ENCODE peak calls at places on chromosomes 6 and 20, in seven cellular contexts. Y, G, S, T, Q, W and D are unnamed samples.

GRCh38 chr20:60046860-60047259 is 88.6 kb downstream of the CDH26 start:
- DNase-seq in Y (no peak), G (no peak), S (no peak), T (no peak), Q (no peak), W (no peak), D (no peak)

GRCh38 chr6:53483423-53484353 is 61.2 kb downstream of the GCLC start:
- DNase-seq in Y (peak; percentile 31), G (no peak), S (peak; percentile 87), T (no peak), Q (no peak), W (no peak), D (peak; percentile 39)

GRCh38 chr6:41940759-41941279 is 789 bp downstream of the CCND3 start:
- DNase-seq in Y (peak; percentile 39), G (no peak), S (peak; percentile 62), T (peak; percentile 62), Q (peak; percentile 54), W (peak; percentile 44), D (peak; percentile 60)

GRCh38 chr6:114810468-114810867 is 467.6 kb upstream of the HS3ST5 start:
- DNase-seq in Y (no peak), G (no peak), S (no peak), T (no peak), Q (no peak), W (no peak), D (no peak)

GRCh38 chr6:27076116-27076515 is 171.4 kb upstream of the PRSS16 start:
- DNase-seq in Y (no peak), G (no peak), S (no peak), T (no peak), Q (no peak), W (no peak), D (no peak)

GRCh38 chr6:5995705-5996686 is 10.7 kb downstream of the NRN1 start:
- DNase-seq in Y (peak; percentile 65), G (no peak), S (peak; percentile 70), T (peak; percentile 40), Q (peak; percentile 54), W (no peak), D (peak; percentile 33)

GRCh38 chr6:132675002-132675401 is 16.0 kb upstream of the TAAR1 start:
- DNase-seq in Y (no peak), G (no peak), S (no peak), T (no peak), Q (no peak), W (no peak), D (no peak)

GRCh38 chr6:113137411-113137810 is 719.7 kb upstream of the MARCKS start:
- DNase-seq in Y (peak; percentile 15), G (no peak), S (peak; percentile 44), T (no peak), Q (no peak), W (no peak), D (peak; percentile 64)

GRCh38 chr6:15937582-15937981 is 191.3 kb upstream of the MYLIP start:
- DNase-seq in Y (no peak), G (no peak), S (no peak), T (no peak), Q (no peak), W (no peak), D (no peak)

GRCh38 chr6:142756215-142756630 is 188.8 kb downstream of the HIVEP2 start:
- DNase-seq in Y (no peak), G (peak; percentile 62), S (no peak), T (peak; percentile 38), Q (no peak), W (no peak), D (no peak)

GRCh38 chr20:51862796-51863195 is 60.5 kb upstream of the SALL4 start:
- DNase-seq in Y (no peak), G (no peak), S (no peak), T (no peak), Q (no peak), W (no peak), D (no peak)

GRCh38 chr20:48783533-48784272 is 44.1 kb downstream of the PREX1 start:
- DNase-seq in Y (no peak), G (no peak), S (no peak), T (no peak), Q (no peak), W (no peak), D (no peak)

GRCh38 chr6:140566706-140567330 is 1192.4 kb upstream of the CITED2 start:
- DNase-seq in Y (no peak), G (no peak), S (no peak), T (no peak), Q (no peak), W (no peak), D (no peak)

GRCh38 chr20:42406826-42407225 is 782.9 kb downstream of the PTPRT start:
- DNase-seq in Y (no peak), G (no peak), S (no peak), T (no peak), Q (no peak), W (no peak), D (no peak)

GRCh38 chr6:69795469-69796080 is 1.2 kb downstream of the LMBRD1 start:
- DNase-seq in Y (no peak), G (no peak), S (no peak), T (no peak), Q (no peak), W (no peak), D (no peak)
- TF ChIP-seq CTCF in Y (no peak), G (no peak), S (no peak), T (no peak), Q (no peak), W (no peak), D (no peak)

GRCh38 chr20:47413189-47413588 is 56.7 kb upstream of the ZMYND8 start:
- DNase-seq in Y (no peak), G (no peak), S (no peak), T (no peak), Q (no peak), W (no peak), D (no peak)

GRCh38 chr20:47421076-47421475 is 64.6 kb upstream of the ZMYND8 start:
- DNase-seq in Y (no peak), G (no peak), S (no peak), T (no peak), Q (no peak), W (no peak), D (no peak)

GRCh38 chr20:47419953-47420352 is 63.5 kb upstream of the ZMYND8 start:
- DNase-seq in Y (no peak), G (no peak), S (no peak), T (no peak), Q (no peak), W (no peak), D (no peak)

GRCh38 chr20:47418061-47418616 is 61.6 kb upstream of the ZMYND8 start:
- DNase-seq in Y (no peak), G (no peak), S (no peak), T (no peak), Q (no peak), W (no peak), D (no peak)

DNA sequence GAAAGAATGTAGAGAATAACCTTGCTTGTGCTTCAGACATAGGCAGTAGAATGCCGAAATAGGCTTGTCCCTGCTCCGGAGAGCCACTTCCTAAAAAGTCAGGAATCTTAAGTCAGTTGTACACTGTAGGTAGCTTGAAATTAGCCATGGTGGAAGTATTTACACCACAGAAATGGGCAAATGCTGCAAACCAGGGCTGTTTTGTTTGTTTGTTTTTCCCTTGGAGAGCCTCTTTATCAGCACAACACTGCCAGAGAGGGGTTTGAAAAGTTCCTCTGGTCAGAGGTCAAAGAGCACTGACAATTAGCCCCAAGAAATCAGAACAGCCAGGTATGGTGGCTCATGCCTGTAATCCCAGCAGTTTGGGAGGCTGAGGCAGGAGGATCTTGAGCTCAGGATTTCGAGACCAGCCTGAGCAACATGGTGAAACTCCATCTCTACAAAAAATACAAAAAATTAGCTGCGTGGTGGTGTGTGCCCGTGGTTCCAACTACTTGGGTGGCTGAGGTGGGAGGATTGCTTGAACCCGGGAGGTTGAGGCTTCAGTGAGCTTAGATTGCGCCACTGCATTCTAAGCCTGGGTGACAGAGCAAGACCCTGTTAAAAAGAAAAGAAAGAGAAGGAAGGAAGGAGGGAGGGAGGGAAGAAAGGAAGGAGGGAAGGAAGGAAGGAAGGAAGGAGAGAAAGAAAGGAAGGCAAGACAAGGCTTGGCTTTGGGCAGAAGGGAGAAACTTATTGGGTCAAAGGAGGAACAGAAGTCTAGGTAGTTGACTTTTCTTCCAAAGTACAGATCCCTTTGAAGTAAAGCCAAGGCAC is 61.0 kb upstream of the ZMYND8 start:
- DNase-seq in Y (no peak), G (no peak), S (no peak), T (no peak), Q (no peak), W (no peak), D (no peak)
- TF ChIP-seq POLR2A in Y (no peak), G (no peak), S (no peak), T (no peak), Q (no peak), W (no peak), D (no peak)

GRCh38 chr6:135743476-135743875 is 108.0 kb upstream of the PDE7B start:
- DNase-seq in Y (no peak), G (no peak), S (no peak), T (no peak), Q (no peak), W (no peak), D (no peak)
- TF ChIP-seq CTCF in Y (no peak), G (peak; percentile 58), S (no peak), T (no peak), Q (no peak), W (no peak), D (no peak)

GRCh38 chr6:96837138-96837971 is at the start of gene GPR63:
- DNase-seq in Y (peak; percentile 56), G (peak; percentile 69), S (peak; percentile 61), T (peak; percentile 77), Q (peak; percentile 82), W (peak; percentile 68), D (peak; percentile 73)
- TF ChIP-seq POLR2A in Y (no peak), G (peak; percentile 83), S (peak; percentile 19), T (peak; percentile 35), Q (peak; percentile 19), W (no peak), D (peak; percentile 67)

DNA sequence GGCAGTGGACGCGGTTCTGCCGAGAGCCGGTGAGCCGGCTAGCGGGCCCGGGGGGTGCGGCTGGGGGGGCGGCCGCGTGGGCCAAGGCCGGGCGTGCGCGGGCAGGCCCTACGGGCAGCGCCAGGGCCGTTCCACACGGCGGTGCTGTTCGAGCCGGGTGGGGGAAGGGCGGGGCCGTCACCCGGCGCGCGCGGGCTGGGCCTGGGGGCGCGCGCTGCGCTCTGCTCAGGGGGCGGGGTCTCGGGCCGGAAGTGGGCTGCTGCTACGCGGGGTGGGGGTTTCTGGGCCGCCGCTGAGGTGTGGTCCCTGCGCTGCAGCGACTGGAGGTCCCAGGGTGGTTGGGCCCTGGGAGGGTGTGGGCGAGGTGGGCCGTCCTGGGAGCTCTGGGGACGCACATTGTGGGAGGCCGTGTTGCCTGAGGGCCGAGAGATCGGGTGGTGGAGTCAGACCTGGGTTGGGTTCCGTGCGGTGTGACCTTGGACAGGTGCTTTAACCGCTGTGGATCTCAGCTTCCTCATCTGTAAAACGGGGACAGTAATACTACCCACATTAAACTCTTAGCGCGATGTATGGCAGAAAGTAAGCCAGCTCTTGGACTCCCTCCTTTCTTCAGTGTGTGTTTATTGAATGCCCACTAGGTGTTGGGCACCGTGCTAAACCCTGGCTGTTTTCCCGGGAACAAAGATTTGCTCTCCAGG is 395 bp downstream of the MAPRE1 start:
- DNase-seq in Y (peak; percentile 54), G (peak; percentile 15), S (peak; percentile 76), T (peak; percentile 67), Q (no peak), W (no peak), D (peak; percentile 76)
- TF ChIP-seq CTCF in Y (no peak), G (no peak), S (no peak), T (no peak), Q (peak; percentile 17), W (no peak), D (no peak)